ENCODE peak calls at places on chromosomes 5 and 9, in five cellular contexts. L, V, T, Q and C are unnamed samples.
A peak's percentile ranks its signal among the peaks of the same experiment; 100 is the strongest.

GRCh38 chr5:156322666-156323065 is 4.3 kb upstream of the SGCD start:
- DNase-seq in Q (no peak), V (no peak), L (no peak), T (no peak), C (no peak)

GRCh38 chr9:129401623-129402340 is 219.1 kb downstream of the C9orf50 start:
- DNase-seq in L (peak; percentile 71), V (no peak), Q (no peak), T (no peak), C (no peak)

GRCh38 chr9:125260564-125260963 is 1.1 kb upstream of the GAPVD1 start:
- DNase-seq in Q (no peak), T (no peak), V (no peak), L (no peak), C (no peak)

GRCh38 chr5:72209515-72210115 is 102.3 kb downstream of the MAP1B start:
- DNase-seq in Q (no peak), V (peak; percentile 40), T (no peak), L (no peak), C (no peak)

GRCh38 chr5:95530441-95530840 is 24.3 kb downstream of the SKIC3 start:
- DNase-seq in Q (no peak), L (no peak), T (no peak), V (no peak), C (no peak)

GRCh38 chr5:53568868-53569267 is 8.4 kb downstream of the NDUFS4 start:
- DNase-seq in V (peak; percentile 12), L (no peak), Q (no peak), T (no peak), C (no peak)

GRCh38 chr9:130616451-130616850 is 37.1 kb downstream of the FUBP3 start:
- DNase-seq in Q (no peak), T (no peak), L (no peak), V (no peak), C (peak; percentile 52)

GRCh38 chr9:93302586-93303257 is 118.8 kb downstream of the WNK2 start:
- DNase-seq in T (peak; percentile 42), L (peak; percentile 55), Q (peak; percentile 73), V (peak; percentile 44), C (peak; percentile 57)

GRCh38 chr5:40911278-40911677 is 2.0 kb downstream of the C7 start:
- DNase-seq in L (no peak), T (no peak), Q (no peak), V (no peak), C (no peak)

GRCh38 chr9:108606408-108606807 is 249.4 kb downstream of the ACTL7B start:
- DNase-seq in Q (no peak), T (no peak), V (no peak), L (no peak), C (no peak)

GRCh38 chr9:79134654-79135053 is 437.1 kb upstream of the TLE4 start:
- DNase-seq in L (no peak), V (peak; percentile 50), T (peak; percentile 12), Q (no peak), C (no peak)

GRCh38 chr5:103260951-103261350 is 2.4 kb downstream of the MACIR start:
- DNase-seq in T (no peak), Q (no peak), V (no peak), L (no peak), C (no peak)

GRCh38 chr9:35852267-35852815 is 17.9 kb downstream of the OR13J1 start:
- DNase-seq in V (no peak), Q (no peak), L (no peak), T (no peak), C (no peak)

GRCh38 chr9:118578467-118578866 is 790.8 kb downstream of the BRINP1 start:
- DNase-seq in L (no peak), Q (no peak), T (no peak), V (peak; percentile 34), C (no peak)

GRCh38 chr9:118575341-118576070 is 793.7 kb downstream of the BRINP1 start:
- DNase-seq in Q (no peak), V (no peak), T (no peak), L (no peak), C (no peak)

DNA sequence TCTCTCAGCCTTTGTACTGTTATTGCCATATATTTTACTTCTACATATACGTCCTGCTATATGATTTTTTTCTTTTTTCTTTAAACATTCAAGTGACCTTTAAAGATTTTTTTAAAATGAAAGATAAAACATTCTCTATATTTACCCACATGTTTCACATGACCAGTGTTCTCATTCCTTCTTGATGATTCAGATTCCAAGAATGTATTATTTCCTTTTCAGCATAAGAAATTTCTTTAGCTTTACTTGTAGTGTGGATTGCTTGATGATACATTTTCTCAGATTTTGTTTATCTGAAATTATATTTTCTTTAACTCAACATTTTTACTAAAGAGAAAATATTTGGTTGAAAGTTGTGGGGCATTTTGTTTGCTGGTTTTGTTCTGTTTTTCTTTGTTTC is 792.1 kb downstream of the BRINP1 start:
- DNase-seq in Q (no peak), V (peak; percentile 77), L (no peak), T (no peak), C (no peak)
- H3K9me3 ChIP-seq in Q (no peaks in the 10 kb centered on the region), V (no peaks in the 10 kb centered on the region), L (no peaks in the 10 kb centered on the region), T (peaks cover 13% of the 10 kb centered on the region), C (peaks cover 2% of the 10 kb centered on the region)

GRCh38 chr5:133112026-133112660 is 60.3 kb downstream of the HSPA4 start:
- DNase-seq in L (no peak), V (no peak), Q (no peak), T (no peak), C (no peak)

GRCh38 chr5:133113331-133114061 is 61.7 kb downstream of the HSPA4 start:
- DNase-seq in V (no peak), L (no peak), Q (no peak), T (no peak), C (no peak)

GRCh38 chr5:133109655-133110483 is 58.1 kb downstream of the HSPA4 start:
- DNase-seq in T (no peak), V (no peak), Q (no peak), L (no peak), C (no peak)

GRCh38 chr5:133110709-133111108 is 58.9 kb downstream of the HSPA4 start:
- DNase-seq in Q (no peak), V (no peak), L (no peak), T (no peak), C (no peak)

DNA sequence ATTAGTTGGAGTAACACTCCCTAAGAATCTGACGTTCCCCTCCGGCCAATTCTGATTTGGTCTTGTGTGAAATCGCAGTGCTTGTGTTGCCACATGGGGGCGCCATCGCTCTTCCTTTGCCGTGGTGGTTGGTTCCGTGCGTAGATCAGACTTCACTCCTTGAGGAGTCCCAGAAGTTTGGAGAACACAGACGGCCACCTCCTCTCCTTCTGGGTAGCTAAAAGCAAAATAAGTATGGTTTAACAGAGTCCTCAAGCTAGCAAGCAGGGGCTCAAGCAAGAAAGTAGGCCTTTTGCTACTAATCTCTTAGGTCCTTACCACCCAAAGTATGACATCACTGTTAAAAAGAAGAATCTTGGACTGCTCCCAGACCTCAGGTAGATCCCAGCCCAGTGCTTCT is 59.5 kb downstream of the HSPA4 start:
- DNase-seq in L (peak; percentile 79), V (peak; percentile 83), Q (peak; percentile 86), T (peak; percentile 68), C (peak; percentile 81)
- TF ChIP-seq POLR2AphosphoS5 in L (no peak), V (no peak), Q (no peak), T (no peak), C (no peak)

DNA sequence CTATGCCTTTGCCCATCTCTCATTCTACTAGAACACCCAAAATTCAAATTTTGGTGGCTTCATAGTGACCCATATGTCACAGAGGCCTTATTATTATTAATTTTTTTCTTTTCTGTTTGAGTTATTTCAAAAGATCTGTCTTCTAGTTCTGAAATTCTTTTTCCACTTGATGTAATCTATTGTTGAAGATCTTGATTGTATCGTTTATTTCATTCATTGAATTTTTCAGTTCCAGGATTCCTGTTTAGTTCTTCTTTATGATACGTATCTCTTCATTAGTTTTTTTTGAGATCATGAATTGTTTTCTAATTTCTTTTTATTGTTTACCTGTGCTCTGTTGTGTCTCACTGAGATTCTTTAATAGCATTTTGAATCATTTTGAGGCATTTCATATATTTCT is 24.6 kb upstream of the APBA1 start:
- DNase-seq in Q (no peak), V (no peak), T (no peak), L (no peak), C (no peak)
- H3K9me3 ChIP-seq in Q (peaks cover 26% of the 10 kb centered on the region), V (no peaks in the 10 kb centered on the region), T (peaks cover 6% of the 10 kb centered on the region), L (no peaks in the 10 kb centered on the region), C (peaks cover 4% of the 10 kb centered on the region)

GRCh38 chr9:126519660-126520425 is 93.9 kb upstream of the LMX1B start:
- DNase-seq in Q (no peak), V (no peak), L (no peak), T (no peak), C (no peak)

GRCh38 chr9:126520453-126520852 is 93.3 kb upstream of the LMX1B start:
- DNase-seq in Q (no peak), T (no peak), V (no peak), L (no peak), C (no peak)

GRCh38 chr9:126516936-126517750 is 96.6 kb upstream of the LMX1B start:
- DNase-seq in L (no peak), Q (no peak), T (peak; percentile 6), V (peak; percentile 53), C (peak; percentile 65)

GRCh38 chr9:126517751-126518261 is 95.9 kb upstream of the LMX1B start:
- DNase-seq in T (no peak), V (no peak), Q (no peak), L (no peak), C (no peak)

GRCh38 chr9:126518763-126519162 is 95.0 kb upstream of the LMX1B start:
- DNase-seq in L (no peak), V (no peak), T (no peak), Q (no peak), C (no peak)
- TF ChIP-seq POLR2AphosphoS5 in L (no peak), V (no peak), T (no peak), Q (no peak), C (no peak)

GRCh38 chr5:180217797-180218196 is 8.8 kb upstream of the RASGEF1C start:
- DNase-seq in L (no peak), V (no peak), Q (no peak), T (no peak), C (no peak)
- H3K9me3 ChIP-seq in L (no peaks in the 10 kb centered on the region), V (no peaks in the 10 kb centered on the region), Q (peaks cover 23% of the 10 kb centered on the region), T (no peaks in the 10 kb centered on the region), C (peaks cover 33% of the 10 kb centered on the region)

GRCh38 chr9:133003671-133004090 is 25.2 kb downstream of the GFI1B start:
- DNase-seq in L (no peak), T (no peak), Q (no peak), V (no peak), C (no peak)
- TF ChIP-seq POLR2AphosphoS5 in L (no peak), T (no peak), Q (no peak), V (no peak), C (no peak)